ENCODE peak calls at places on chromosome 16, in eight cellular contexts. P is body of pancreas, U is fibroblast of mammary gland, E is heart left ventricle, A is thoracic aorta, Y is A549, V is sigmoid colon, L is bronchial epithelial cell. Q is an unnamed sample.
A peak's percentile ranks its signal among the peaks of the same experiment; 100 is the strongest.

GRCh38 chr16:2689968-2690830 is 7.9 kb downstream of the KCTD5 start:
- DNase-seq in U (no peak), P (no peak), E (peak; percentile 44), V (no peak), L (no peak), A (no peak), Y (no peak), Q (peak; percentile 87)

GRCh38 chr16:71709231-71709781 is 15.2 kb downstream of the PHLPP2 start:
- DNase-seq in V (no peak), P (no peak), Y (no peak), A (no peak), L (peak; percentile 18), U (peak; percentile 84), E (no peak), Q (no peak)

GRCh38 chr16:85168732-85169256 is 56.5 kb upstream of the CIBAR2 start:
- DNase-seq in E (peak; percentile 81), P (peak; percentile 67), Y (peak; percentile 60), U (peak; percentile 56), A (no peak), V (peak; percentile 90), L (no peak), Q (no peak)

GRCh38 chr16:67927131-67927941 is 4.3 kb downstream of the CTRL start:
- DNase-seq in A (no peak), L (no peak), U (no peak), Y (no peak), V (no peak), E (no peak), P (peak; percentile 62), Q (peak; percentile 84)

GRCh38 chr16:84829168-84829965 is 9.6 kb downstream of the CRISPLD2 start:
- DNase-seq in A (no peak), V (peak; percentile 95), P (no peak), U (peak; percentile 87), E (no peak), L (no peak), Y (no peak), Q (no peak)

GRCh38 chr16:62853887-62854286 is 817.6 kb upstream of the CDH8 start:
- DNase-seq in U (no peak), L (peak; percentile 46), V (no peak), E (no peak), P (no peak), Y (no peak), A (no peak), Q (no peak)

GRCh38 chr16:14302399-14303181 is 231.5 kb downstream of the MRTFB start:
- DNase-seq in A (no peak), V (no peak), U (no peak), E (peak; percentile 65), P (peak; percentile 48), L (no peak), Y (no peak), Q (no peak)

GRCh38 chr16:89358030-89359005 is 132.0 kb downstream of the ANKRD11 start:
- DNase-seq in E (no peak), V (no peak), L (no peak), Y (no peak), A (no peak), P (peak; percentile 14), U (no peak), Q (no peak)

GRCh38 chr16:89395150-89396142 is 94.9 kb downstream of the ANKRD11 start:
- DNase-seq in P (peak; percentile 96), V (peak; percentile 99), A (peak; percentile 83), U (peak; percentile 99), E (peak; percentile 85), Y (peak; percentile 88), L (peak; percentile 93), Q (no peak)

GRCh38 chr16:1379863-1380174 is 28.1 kb downstream of the GNPTG start:
- DNase-seq in U (no peak), P (no peak), A (no peak), Y (peak; percentile 33), V (no peak), L (no peak), E (no peak), Q (no peak)
- TF ChIP-seq CTCF in U (no peak), P (no peak), A (no peak), Y (no peak), V (no peak), L (no peak), E (no peak), Q (no peak)

GRCh38 chr16:12260647-12261262 is 284.2 kb downstream of the SNX29 start:
- DNase-seq in Y (peak; percentile 64), L (peak; percentile 15), U (peak; percentile 71), V (no peak), P (peak; percentile 49), E (peak; percentile 64), A (no peak), Q (no peak)
- TF ChIP-seq CTCF in Y (peak; percentile 28), L (peak; percentile 7), U (peak; percentile 19), V (no peak), P (no peak), E (no peak), A (no peak), Q (peak; percentile 17)

GRCh38 chr16:48113471-48113870 is 42.3 kb downstream of the ABCC12 start:
- DNase-seq in Y (no peak), E (no peak), A (no peak), U (no peak), L (peak; percentile 25), P (no peak), V (no peak), Q (no peak)
- TF ChIP-seq CTCF in Y (peak; percentile 31), E (no peak), A (no peak), U (no peak), L (peak; percentile 49), P (no peak), V (no peak), Q (peak; percentile 33)

DNA sequence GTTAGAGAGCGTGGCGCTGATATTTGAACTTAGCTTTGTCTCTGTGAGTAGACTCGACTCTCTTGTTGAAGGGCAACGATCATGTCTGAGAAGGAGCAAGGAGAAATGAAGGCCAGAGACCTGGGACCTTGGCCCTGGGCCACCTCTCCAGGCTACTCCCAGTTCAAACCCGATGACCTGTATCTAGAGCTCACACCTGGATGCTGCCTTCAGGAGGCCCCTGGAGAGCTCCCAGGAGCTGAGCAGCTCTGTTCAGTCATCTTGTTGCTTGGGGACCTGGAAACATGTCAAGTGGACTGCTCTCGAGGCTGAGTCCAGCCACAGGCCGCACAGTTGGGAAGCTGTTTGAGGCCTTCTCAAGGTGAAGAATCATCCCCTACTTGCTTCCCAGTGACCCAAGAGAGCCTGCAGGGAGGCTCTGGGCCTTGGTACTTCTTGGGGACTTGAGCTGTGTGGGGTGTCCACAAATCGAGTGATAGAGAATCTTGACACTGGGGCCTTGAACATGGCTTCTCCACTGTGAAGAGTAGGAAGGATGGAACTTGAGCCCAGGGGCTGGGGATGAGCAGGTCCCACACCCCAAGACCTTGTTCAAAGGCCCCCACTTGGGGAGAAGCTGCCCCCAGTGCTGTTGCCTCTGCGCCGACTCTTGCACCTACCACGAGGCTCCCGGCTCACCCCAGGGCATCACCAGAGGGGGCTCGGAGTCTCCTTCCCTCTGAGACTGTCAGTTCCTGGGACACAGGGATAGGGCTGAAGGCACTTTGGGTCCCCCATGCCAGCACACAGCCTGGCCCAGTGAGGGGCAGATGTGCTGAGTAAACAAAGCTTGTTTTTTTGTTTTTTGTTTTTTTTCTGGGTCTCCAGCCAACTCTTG is 112.1 kb downstream of the IRX5 start:
- DNase-seq in A (no peak), E (no peak), V (peak; percentile 40), P (no peak), U (no peak), L (no peak), Y (no peak), Q (no peak)
- TF ChIP-seq CTCF in A (no peak), E (no peak), V (no peak), P (no peak), U (no peak), L (no peak), Y (no peak), Q (no peak)

Q was measured in chondrocyte.